ENCODE peak calls at places on chromosome 11, in six cellular contexts. X is NK-92 treated with Interleukin-12 subunit alpha and Interleukin-12 subunit beta, amount 100 ng/mL, for 24 hours; E is cardiac fibroblast; B is GM19239; C is RWPE1; U is substantia nigra. M is an unnamed sample.

GRCh38 chr11:24375896-24376295 is 121.0 kb upstream of the LUZP2 start:
- DNase-seq in X (no peak), E (no peak), B (no peak), C (no peak), U (no peak), M (no peak)

GRCh38 chr11:132058211-132058772 is 687.9 kb downstream of the NTM start:
- DNase-seq in X (no peak), E (peak; percentile 68), B (no peak), C (no peak), U (no peak), M (no peak)

GRCh38 chr11:14082338-14082737 is 119.8 kb downstream of the SPON1 start:
- DNase-seq in X (no peak), E (no peak), B (no peak), C (no peak), U (no peak), M (no peak)

GRCh38 chr11:11379661-11380060 is 26.6 kb upstream of the CSNK2A3 start:
- DNase-seq in X (no peak), E (no peak), B (no peak), C (no peak), U (no peak), M (no peak)

GRCh38 chr11:12094872-12095800 is 15.3 kb upstream of the MICAL2 start:
- DNase-seq in X (no peak), E (no peak), B (no peak), C (no peak), U (no peak), M (no peak)

GRCh38 chr11:87780068-87780413 is 395.2 kb downstream of the RAB38 start:
- DNase-seq in X (no peak), E (no peak), B (no peak), C (no peak), U (no peak), M (no peak)

GRCh38 chr11:14446701-14447169 is 52.9 kb downstream of the COPB1 start:
- DNase-seq in X (no peak), E (peak; percentile 78), B (no peak), C (peak; percentile 36), U (no peak), M (no peak)

GRCh38 chr11:3215346-3216026 is 3.1 kb downstream of the MRGPRG start:
- DNase-seq in X (no peak), E (no peak), B (no peak), C (no peak), U (no peak), M (no peak)

GRCh38 chr11:59501931-59502330 is 1.4 kb upstream of the OR4D11 start:
- DNase-seq in X (no peak), E (no peak), B (no peak), C (no peak), U (no peak), M (no peak)

GRCh38 chr11:2644844-2645778 is 54.7 kb downstream of the KCNQ1OT1 start:
- DNase-seq in X (no peak), E (no peak), B (no peak), C (no peak), U (no peak), M (no peak)

GRCh38 chr11:71908218-71908617 is 20.2 kb downstream of the XNDC1N start:
- DNase-seq in X (no peak), E (no peak), B (no peak), C (no peak), U (no peak), M (no peak)

GRCh38 chr11:7538023-7538422 is 24.2 kb downstream of the PPFIBP2 start:
- DNase-seq in X (no peak), E (no peak), B (no peak), C (no peak), U (no peak), M (no peak)

GRCh38 chr11:68312117-68312779 is at the start of gene LRP5:
- DNase-seq in X (no peak), E (no peak), B (peak; percentile 72), C (peak; percentile 48), U (no peak), M (no peak)

GRCh38 chr11:46413755-46414465 is 22.3 kb upstream of the CHRM4 start:
- DNase-seq in X (no peak), E (no peak), B (no peak), C (no peak), U (no peak), M (no peak)

GRCh38 chr11:35318977-35319925 is 100.1 kb downstream of the SLC1A2 start:
- DNase-seq in X (no peak), E (no peak), B (no peak), C (no peak), U (no peak), M (no peak)

GRCh38 chr11:111707039-111707690 is 59.0 kb downstream of the PPP2R1B start:
- DNase-seq in X (no peak), E (peak; percentile 91), B (no peak), C (peak; percentile 40), U (no peak), M (no peak)

GRCh38 chr11:3840289-3840869 is 380 bp downstream of the RHOG start:
- DNase-seq in X (peak; percentile 45), E (no peak), B (no peak), C (no peak), U (no peak), M (no peak)

GRCh38 chr11:67397536-67397935 is 4.1 kb downstream of the PPP1CA start:
- DNase-seq in X (no peak), E (no peak), B (no peak), C (no peak), U (no peak), M (no peak)

GRCh38 chr11:102794382-102794781 is 3.6 kb downstream of the MMP1 start:
- DNase-seq in X (peak; percentile 2), E (peak; percentile 63), B (peak; percentile 8), C (no peak), U (no peak), M (peak; percentile 20)

GRCh38 chr11:124837491-124837856 is 27.8 kb upstream of the ROBO3 start:
- DNase-seq in X (no peak), E (peak; percentile 94), B (no peak), C (peak; percentile 73), U (no peak), M (peak; percentile 28)

M was measured in SHP77 treated with DMSO at 0.1 percent for 48 hours.